ENCODE peak calls at places on chromosomes 13 and 19, in seven cellular contexts. Z is HepG2, T is GM12878, R is SK-N-SH, V is H1, Q is K562, I is HCT116. H is an unnamed sample.
A peak's percentile ranks its signal among the peaks of the same experiment; 100 is the strongest.

GRCh38 chr13:39353988-39354387 is 249.0 kb downstream of the LHFPL6 start:
- DNase-seq in Q (no peak), I (no peak), V (no peak), Z (no peak), T (no peak), R (no peak), H (no peak)

GRCh38 chr19:43784251-43784980 is 3.6 kb upstream of the KCNN4 start:
- DNase-seq in Q (peak; percentile 87), Z (no peak), R (no peak), T (no peak), V (no peak), I (peak; percentile 77), H (no peak)

GRCh38 chr13:33034061-33034460 is 17.8 kb downstream of the KL start:
- DNase-seq in Q (no peak), V (no peak), R (no peak), T (no peak), Z (no peak), I (no peak), H (no peak)

GRCh38 chr13:59545007-59545406 is 618.7 kb downstream of the DIAPH3 start:
- DNase-seq in T (no peak), V (no peak), Q (no peak), R (no peak), I (no peak), Z (no peak), H (no peak)

GRCh38 chr19:41993612-41994483 is at the start of gene ATP1A3:
- DNase-seq in V (peak; percentile 88), I (peak; percentile 31), Q (peak; percentile 95), Z (no peak), R (peak; percentile 95), T (no peak), H (peak; percentile 82)

GRCh38 chr19:50384685-50385535 is 763 bp downstream of the POLD1 start:
- DNase-seq in Z (no peak), R (peak; percentile 33), Q (peak; percentile 34), V (no peak), I (no peak), T (no peak), H (no peak)

GRCh38 chr13:109144693-109145437 is 515.5 kb downstream of the MYO16 start:
- DNase-seq in T (no peak), R (no peak), Q (no peak), Z (no peak), V (no peak), I (no peak), H (no peak)

GRCh38 chr13:43905435-43906031 is 25.8 kb downstream of the LACC1 start:
- DNase-seq in R (peak; percentile 63), Q (peak; percentile 21), V (no peak), Z (peak; percentile 55), I (peak; percentile 58), T (no peak), H (peak; percentile 67)

GRCh38 chr19:1235625-1236538 is 1.9 kb downstream of the CBARP start:
- DNase-seq in R (peak; percentile 66), T (no peak), V (no peak), Q (no peak), I (no peak), Z (no peak), H (no peak)

GRCh38 chr19:49136771-49137171 is 17.4 kb downstream of the PPFIA3 start:
- DNase-seq in R (no peak), I (no peak), V (no peak), T (no peak), Z (no peak), Q (no peak), H (no peak)

GRCh38 chr13:51995677-51996551 is 15.3 kb downstream of the ATP7B start:
- DNase-seq in T (no peak), I (no peak), Z (no peak), V (no peak), Q (peak; percentile 37), R (no peak), H (no peak)

GRCh38 chr19:18340990-18341868 is 831 bp downstream of the PGPEP1 start:
- DNase-seq in R (peak; percentile 70), Q (peak; percentile 88), Z (peak; percentile 52), I (no peak), T (no peak), V (peak; percentile 66), H (no peak)

GRCh38 chr13:28459911-28460310 is 35.0 kb downstream of the FLT1 start:
- DNase-seq in Z (no peak), V (no peak), Q (no peak), T (no peak), R (no peak), I (no peak), H (peak; percentile 87)

GRCh38 chr13:59906413-59907027 is 257.2 kb downstream of the DIAPH3 start:
- DNase-seq in I (peak; percentile 4), R (peak; percentile 27), Z (peak; percentile 1), T (no peak), Q (peak; percentile 2), V (no peak), H (peak; percentile 31)

GRCh38 chr13:22278336-22278929 is 607.6 kb downstream of the FGF9 start:
- DNase-seq in V (peak; percentile 67), R (peak; percentile 8), Q (peak; percentile 5), Z (peak; percentile 2), I (peak; percentile 34), T (peak; percentile 43), H (no peak)

GRCh38 chr13:40031031-40031430 is 375.6 kb downstream of the COG6 start:
- DNase-seq in V (no peak), R (no peak), Z (no peak), I (no peak), T (no peak), Q (no peak), H (no peak)

GRCh38 chr13:40171566-40171965 is 494.9 kb downstream of the FOXO1 start:
- DNase-seq in V (no peak), I (no peak), R (no peak), Q (no peak), T (no peak), Z (no peak), H (no peak)

GRCh38 chr19:17753976-17754375 is 2.7 kb downstream of the FCHO1 start:
- DNase-seq in R (no peak), V (no peak), Z (no peak), T (no peak), I (no peak), Q (no peak), H (no peak)

GRCh38 chr19:1938071-1938470 is 2.9 kb upstream of the CSNK1G2 start:
- DNase-seq in T (no peak), R (no peak), Z (no peak), V (no peak), Q (no peak), I (no peak), H (no peak)

GRCh38 chr19:15091918-15092753 is 10.1 kb downstream of the OR1I1 start:
- DNase-seq in T (no peak), V (peak; percentile 54), Q (no peak), Z (peak; percentile 66), R (peak; percentile 50), I (peak; percentile 66), H (peak; percentile 66)

GRCh38 chr19:16671652-16672274 is 10.8 kb downstream of the TMEM38A start:
- DNase-seq in T (no peak), I (no peak), V (no peak), Z (no peak), R (no peak), Q (no peak), H (no peak)
- TF ChIP-seq JUND in T (no peak), I (no peak), V (no peak), Z (no peak), R (no peak), Q (no peak), H (no peak)

GRCh38 chr13:110676511-110677204 is 29.3 kb downstream of the CARS2 start:
- DNase-seq in I (no peak), Q (no peak), R (no peak), Z (no peak), T (peak; percentile 63), V (no peak), H (no peak)
- TF ChIP-seq JUND in I (no peak), Q (no peak), R (no peak), Z (no peak), T (no peak), V (no peak), H (no peak)

GRCh38 chr19:48094129-48094842 is 16.3 kb downstream of the PLA2G4C start:
- DNase-seq in I (no peak), Z (no peak), T (no peak), V (no peak), Q (no peak), R (no peak), H (no peak)

GRCh38 chr19:48094843-48095203 is 15.8 kb downstream of the PLA2G4C start:
- DNase-seq in I (no peak), T (no peak), Q (no peak), Z (no peak), V (no peak), R (no peak), H (no peak)

GRCh38 chr19:48085077-48085476 is 25.5 kb downstream of the PLA2G4C start:
- DNase-seq in R (no peak), T (no peak), Z (no peak), I (no peak), V (no peak), Q (no peak), H (peak; percentile 22)

GRCh38 chr19:48085904-48086864 is 24.4 kb downstream of the PLA2G4C start:
- DNase-seq in T (no peak), I (no peak), Q (no peak), V (peak; percentile 67), R (no peak), Z (no peak), H (no peak)

DNA sequence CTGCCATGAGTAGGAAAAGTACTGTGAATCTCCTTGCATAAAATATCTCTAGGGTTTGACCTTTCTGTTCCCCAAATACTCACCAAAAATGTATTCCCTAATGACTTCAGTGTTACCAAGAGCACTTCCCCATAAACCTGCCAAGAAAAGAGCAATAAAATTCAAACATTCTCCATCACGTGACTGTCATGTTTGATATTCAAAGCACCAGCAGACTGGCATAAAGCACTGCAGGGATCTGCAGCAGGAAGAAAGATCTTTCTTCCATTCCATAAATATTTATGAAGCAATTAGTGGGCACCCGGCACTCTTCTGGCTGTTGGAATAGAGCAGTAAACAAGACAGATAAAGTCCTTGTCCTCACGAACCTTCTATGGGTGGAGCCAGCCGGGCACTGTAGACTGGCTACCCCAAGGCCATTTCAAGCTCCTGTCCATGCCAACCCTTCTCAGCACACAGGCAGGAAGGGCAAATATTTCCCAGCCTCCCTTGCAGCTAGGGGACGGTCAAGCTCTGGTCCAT is 20.3 kb downstream of the PLA2G4C start:
- DNase-seq in R (no peak), Q (no peak), Z (no peak), T (no peak), I (no peak), V (no peak), H (peak; percentile 47)
- TF ChIP-seq JUND in R (no peak), Q (no peak), Z (no peak), T (no peak), I (no peak), V (no peak), H (no peak)

GRCh38 chr13:111178417-111178816 is 63.3 kb downstream of the ARHGEF7 start:
- DNase-seq in R (no peak), Z (no peak), T (no peak), V (no peak), I (no peak), Q (no peak), H (no peak)

GRCh38 chr13:111177081-111177711 is 62.1 kb downstream of the ARHGEF7 start:
- DNase-seq in Q (no peak), I (no peak), T (no peak), Z (no peak), R (no peak), V (no peak), H (no peak)

GRCh38 chr13:111175948-111176347 is 60.8 kb downstream of the ARHGEF7 start:
- DNase-seq in Q (peak; percentile 16), R (no peak), T (no peak), I (no peak), V (no peak), Z (no peak), H (no peak)

GRCh38 chr13:111176421-111176820 is 61.3 kb downstream of the ARHGEF7 start:
- DNase-seq in T (no peak), I (no peak), R (no peak), Z (no peak), V (no peak), Q (no peak), H (no peak)

GRCh38 chr13:111177803-111178389 is 62.8 kb downstream of the ARHGEF7 start:
- DNase-seq in V (no peak), T (no peak), Z (no peak), Q (no peak), R (no peak), I (no peak), H (no peak)
- TF ChIP-seq JUND in V (no peak), T (no peak), Z (no peak), Q (no peak), R (no peak), I (no peak), H (no peak)